ENCODE peak calls at places on chromosome 11, in four cellular contexts. L is iPS DF 6.9, C is fibroblast of lung, Y is right cardiac atrium. V is an unnamed sample.

GRCh38 chr11:119641991-119642745 is 86.8 kb downstream of the NECTIN1 start:
- DNase-seq in Y (no peak), C (no peak), L (peak; percentile 52), V (no peak)

GRCh38 chr11:64005691-64006090 is 19.5 kb downstream of the OTUB1 start:
- DNase-seq in L (no peak), C (no peak), Y (no peak), V (no peak)

GRCh38 chr11:77374611-77375031 is 73.1 kb upstream of the GDPD4 start:
- DNase-seq in Y (no peak), L (no peak), C (peak; percentile 61), V (no peak)

GRCh38 chr11:95132956-95133355 is 43.3 kb downstream of the ENDOD1 start:
- DNase-seq in C (no peak), L (no peak), Y (no peak), V (no peak)

GRCh38 chr11:34654491-34655334 is 33.8 kb downstream of the EHF start:
- DNase-seq in C (peak; percentile 53), L (no peak), Y (peak; percentile 79), V (peak; percentile 87)

GRCh38 chr11:71311176-71311925 is 59.0 kb upstream of the SHANK2 start:
- DNase-seq in Y (no peak), C (no peak), L (no peak), V (no peak)

GRCh38 chr11:35619030-35619753 is 932 bp downstream of the FJX1 start:
- DNase-seq in Y (peak; percentile 36), L (no peak), C (peak; percentile 61), V (peak; percentile 50)

GRCh38 chr11:14249121-14249963 is 109.6 kb downstream of the RRAS2 start:
- DNase-seq in L (peak; percentile 50), Y (peak; percentile 47), C (peak; percentile 21), V (peak; percentile 56)

GRCh38 chr11:17651061-17651460 is 68.3 kb upstream of the MYOD1 start:
- DNase-seq in C (no peak), Y (no peak), L (no peak), V (no peak)

GRCh38 chr11:43574949-43575915 is 105.3 kb upstream of the HSD17B12 start:
- DNase-seq in Y (peak; percentile 32), L (no peak), C (peak; percentile 58), V (no peak)

GRCh38 chr11:122721964-122722266 is 66.4 kb downstream of the UBASH3B start:
- DNase-seq in C (peak; percentile 87), Y (no peak), L (no peak), V (no peak)

GRCh38 chr11:119461250-119461963 is 38.4 kb upstream of the THY1 start:
- DNase-seq in L (no peak), C (no peak), Y (no peak), V (no peak)

GRCh38 chr11:36139767-36140166 is 149.5 kb downstream of the COMMD9 start:
- DNase-seq in Y (no peak), C (no peak), L (no peak), V (no peak)

GRCh38 chr11:70494559-70495350 is 96.4 kb downstream of the CTTN start:
- DNase-seq in L (no peak), C (no peak), Y (no peak), V (peak; percentile 29)

GRCh38 chr11:35134403-35135126 is 4.4 kb upstream of the CD44 start:
- DNase-seq in L (no peak), Y (no peak), C (peak; percentile 33), V (no peak)

GRCh38 chr11:30960387-30960992 is 374.3 kb upstream of the MPPED2 start:
- DNase-seq in C (peak; percentile 49), Y (no peak), L (peak; percentile 13), V (no peak)

GRCh38 chr11:2380807-2381350 is 3.8 kb downstream of the CD81 start:
- DNase-seq in C (no peak), L (no peak), Y (peak; percentile 89), V (peak; percentile 93)

GRCh38 chr11:2381494-2382128 is 4.5 kb downstream of the CD81 start:
- DNase-seq in Y (no peak), L (no peak), C (no peak), V (peak; percentile 51)

GRCh38 chr11:2380396-2380795 is 3.3 kb downstream of the CD81 start:
- DNase-seq in C (no peak), L (no peak), Y (no peak), V (no peak)

GRCh38 chr11:2382927-2383822 is 6.1 kb downstream of the CD81 start:
- DNase-seq in C (no peak), Y (peak; percentile 76), L (no peak), V (no peak)

DNA sequence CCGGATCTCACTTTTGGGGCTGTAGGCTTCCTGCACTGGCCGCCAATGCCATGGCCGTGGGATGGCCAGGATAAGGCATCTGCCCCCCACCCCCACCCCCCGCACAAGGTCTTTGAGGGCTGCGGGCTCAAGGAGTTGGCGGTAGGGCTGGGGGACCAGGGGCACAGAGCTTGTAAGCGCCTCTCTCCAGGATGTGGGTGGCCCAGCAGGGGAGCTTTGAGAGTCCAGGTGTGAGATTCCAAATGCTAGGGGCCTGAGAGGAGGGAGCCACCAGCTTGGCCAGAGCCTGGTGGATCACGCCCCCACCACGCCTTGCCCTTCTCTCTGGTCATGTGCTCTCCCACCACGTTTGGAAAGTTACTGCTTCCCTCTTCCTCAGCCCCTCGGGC is 5.0 kb downstream of the CD81 start:
- DNase-seq in C (no peak), Y (peak; percentile 36), L (no peak), V (no peak)
- H3K4me1 ChIP-seq in C (peaks cover 55% of the 10 kb centered on the region), Y (peaks cover 40% of the 10 kb centered on the region), L (peaks cover 4% of the 10 kb centered on the region), V (peaks cover 73% of the 10 kb centered on the region)

GRCh38 chr11:2401436-2401984 is 960 bp downstream of the TSSC4 start:
- DNase-seq in Y (no peak), L (no peak), C (no peak), V (no peak)
- H3K27ac ChIP-seq in Y (no peak overlapping the region), L (no peak overlapping the region), C (peak overlapping the region; percentile 95), V (peak overlapping the region; percentile 92)

DNA sequence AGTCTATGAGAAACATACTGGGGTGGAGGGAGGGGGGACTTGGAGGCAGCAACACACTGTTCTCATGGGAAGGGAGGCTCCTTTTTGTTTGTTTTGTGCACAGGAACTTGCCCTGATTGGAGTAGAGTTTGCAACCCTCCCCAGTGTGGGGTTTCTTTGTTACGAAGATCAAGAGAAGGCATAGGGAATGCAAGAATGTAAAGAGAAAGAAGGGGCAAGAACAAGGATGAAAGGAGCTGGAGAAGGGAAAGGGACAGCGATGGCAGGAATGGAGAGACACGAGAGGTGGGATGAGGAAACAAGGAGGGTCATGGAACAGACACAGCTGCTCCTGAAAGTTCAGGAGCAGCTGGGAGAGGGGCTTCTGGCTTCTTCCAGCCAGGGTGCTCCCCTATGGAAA is 611.7 kb downstream of the NTM start:
- DNase-seq in C (no peak), Y (no peak), L (peak; percentile 64), V (no peak)
- H3K4me1 ChIP-seq in C (no peaks in the 10 kb centered on the region), Y (peaks cover 2% of the 10 kb centered on the region), L (peaks cover 5% of the 10 kb centered on the region), V (no peaks in the 10 kb centered on the region)

GRCh38 chr11:28108909-28109308 is 721 bp downstream of the METTL15 start:
- DNase-seq in Y (no peak), L (no peak), C (no peak), V (no peak)
- H3K27ac ChIP-seq in Y (no peak overlapping the region), L (no peak overlapping the region), C (peak overlapping the region; percentile 99), V (peak overlapping the region; percentile 87)

GRCh38 chr11:27420217-27420616 is 52.4 kb downstream of the LGR4 start:
- DNase-seq in C (no peak), Y (no peak), L (no peak), V (no peak)

GRCh38 chr11:27420722-27421572 is 51.6 kb downstream of the LGR4 start:
- DNase-seq in C (peak; percentile 66), Y (no peak), L (no peak), V (no peak)

GRCh38 chr11:27421819-27422494 is 50.6 kb downstream of the LGR4 start:
- DNase-seq in L (no peak), C (no peak), Y (no peak), V (no peak)

GRCh38 chr11:27427183-27427980 is 45.2 kb downstream of the LGR4 start:
- DNase-seq in C (peak; percentile 78), L (no peak), Y (no peak), V (no peak)

DNA sequence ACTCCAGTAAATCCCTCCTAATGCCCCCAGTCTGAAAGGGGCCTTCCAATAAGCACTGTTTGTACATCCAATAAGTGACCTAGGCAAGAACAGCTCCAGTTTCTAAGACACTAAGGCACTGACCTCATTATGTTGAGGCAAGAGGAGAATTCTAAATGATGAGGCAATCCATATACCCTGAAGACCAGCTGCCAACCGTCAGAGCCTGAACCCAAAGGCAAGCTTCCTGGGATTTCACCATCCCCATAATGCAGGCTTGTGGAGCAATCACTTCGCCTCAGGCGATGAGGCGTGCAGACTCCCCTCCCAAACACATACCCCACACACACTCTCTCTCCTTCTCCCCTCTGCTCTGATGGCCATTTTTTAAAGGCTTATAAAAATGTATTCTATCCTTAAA is 49.5 kb downstream of the LGR4 start:
- DNase-seq in C (peak; percentile 63), L (no peak), Y (peak; percentile 77), V (no peak)
- H3K4me1 ChIP-seq in C (peaks cover 5% of the 10 kb centered on the region), L (no peaks in the 10 kb centered on the region), Y (peaks cover 10% of the 10 kb centered on the region), V (no peaks in the 10 kb centered on the region)

GRCh38 chr11:3664032-3664630 is 7.1 kb downstream of the CHRNA10 start:
- DNase-seq in Y (no peak), L (no peak), C (no peak), V (no peak)
- H3K27ac ChIP-seq in Y (no peak overlapping the region), L (no peak overlapping the region), C (no peak overlapping the region), V (no peak overlapping the region)

DNA sequence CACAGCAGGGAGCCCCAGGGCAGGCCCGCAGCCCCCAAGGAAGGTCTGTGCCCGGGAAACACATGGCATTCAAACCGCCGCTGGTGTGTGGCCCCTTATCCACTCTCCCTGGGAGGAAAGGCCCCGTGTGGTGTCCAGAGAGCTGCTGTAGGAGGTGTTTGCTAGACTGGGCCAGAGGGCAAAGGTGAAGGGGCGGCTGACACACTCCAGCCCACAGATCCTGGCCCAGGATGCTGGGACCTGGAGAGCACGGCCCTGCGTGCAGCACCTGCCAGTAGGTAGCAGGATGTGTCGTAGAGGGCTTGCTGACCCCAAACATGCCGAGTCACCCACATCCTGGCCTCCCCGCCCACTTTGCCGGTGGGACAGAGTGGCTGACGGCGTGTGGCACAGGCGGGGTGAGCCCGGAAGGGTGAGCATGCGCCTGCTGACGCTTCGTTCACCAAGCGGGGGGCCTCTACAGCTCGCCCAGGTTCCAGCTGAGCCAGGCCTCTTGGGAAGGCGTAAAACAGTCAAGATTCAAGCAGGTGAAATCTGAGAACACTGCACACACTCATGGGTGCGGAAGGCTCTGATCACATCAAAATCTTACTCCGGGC is 11.0 kb downstream of the OSBPL5 start:
- DNase-seq in C (peak; percentile 34), L (no peak), Y (peak; percentile 23), V (no peak)
- H3K4me1 ChIP-seq in C (peaks cover 41% of the 10 kb centered on the region), L (peaks cover 7% of the 10 kb centered on the region), Y (peaks cover 17% of the 10 kb centered on the region), V (peaks cover 39% of the 10 kb centered on the region)

GRCh38 chr11:2160736-2161259 is at the start of gene INS:
- DNase-seq in C (no peak), Y (no peak), L (no peak), V (no peak)
- H3K27ac ChIP-seq in C (no peak within 1 kb of the TSS), Y (no peak within 1 kb of the TSS), L (no peak within 1 kb of the TSS), V (no peak within 1 kb of the TSS)